ENCODE peak calls at places on chromosomes 7 and 10, in five cellular contexts. One of them, this sample, is unnamed. For H3K27me3, the result is how much of the 10 kb centered on the place peaks cover.

GRCh38 chr10:16915308-16915707 is 98.1 kb upstream of the RSU1 start:
- DNase-seq in neural progenitor cell: peak
- DNase-seq in GM23338: peak
- DNase-seq in astrocyte: no peak
- DNase-seq in DND-41: no peak
- DNase-seq in this sample: no peak

GRCh38 chr10:33653584-33654367 is 319.3 kb upstream of the NRP1 start:
- DNase-seq in neural progenitor cell: no peak
- DNase-seq in DND-41: no peak
- DNase-seq in GM23338: no peak
- DNase-seq in astrocyte: peak
- DNase-seq in this sample: peak

GRCh38 chr10:89427629-89428028 is 13.3 kb downstream of the IFIT5 start:
- DNase-seq in GM23338: no peak
- DNase-seq in neural progenitor cell: no peak
- DNase-seq in astrocyte: peak
- DNase-seq in DND-41: no peak
- DNase-seq in this sample: peak

GRCh38 chr10:92087750-92088395 is 164.3 kb downstream of the BTAF1 start:
- DNase-seq in DND-41: peak
- DNase-seq in neural progenitor cell: peak
- DNase-seq in astrocyte: peak
- DNase-seq in GM23338: peak
- DNase-seq in this sample: peak

GRCh38 chr10:104472957-104473745 is 119.5 kb downstream of the CFAP58 start:
- DNase-seq in neural progenitor cell: no peak
- DNase-seq in DND-41: no peak
- DNase-seq in GM23338: no peak
- DNase-seq in astrocyte: peak
- DNase-seq in this sample: no peak

GRCh38 chr10:58698777-58699356 is 186.2 kb downstream of the BICC1 start:
- DNase-seq in astrocyte: no peak
- DNase-seq in GM23338: no peak
- DNase-seq in neural progenitor cell: peak
- DNase-seq in DND-41: no peak
- DNase-seq in this sample: no peak

GRCh38 chr7:1964556-1964912 is 268.2 kb downstream of the MAD1L1 start:
- DNase-seq in neural progenitor cell: no peak
- DNase-seq in astrocyte: no peak
- DNase-seq in GM23338: no peak
- DNase-seq in DND-41: no peak
- DNase-seq in this sample: no peak

GRCh38 chr10:126387041-126387908 is 1.0 kb downstream of the ADAM12 start:
- DNase-seq in neural progenitor cell: peak
- DNase-seq in DND-41: no peak
- DNase-seq in GM23338: peak
- DNase-seq in astrocyte: peak
- DNase-seq in this sample: peak

GRCh38 chr7:41051525-41051924 is 651.4 kb downstream of the INHBA start:
- DNase-seq in DND-41: no peak
- DNase-seq in GM23338: no peak
- DNase-seq in astrocyte: peak
- DNase-seq in neural progenitor cell: peak
- DNase-seq in this sample: no peak

GRCh38 chr10:125231116-125231812 is 70.9 kb upstream of the CTBP2 start:
- DNase-seq in GM23338: peak
- DNase-seq in neural progenitor cell: no peak
- DNase-seq in DND-41: no peak
- DNase-seq in astrocyte: peak
- DNase-seq in this sample: peak

GRCh38 chr10:32112055-32112454 is 55.8 kb upstream of the KIF5B start:
- DNase-seq in GM23338: no peak
- DNase-seq in neural progenitor cell: no peak
- DNase-seq in DND-41: no peak
- DNase-seq in astrocyte: peak
- DNase-seq in this sample: peak

GRCh38 chr7:75617634-75618234 is 121.0 kb downstream of the HIP1 start:
- DNase-seq in astrocyte: no peak
- DNase-seq in GM23338: no peak
- DNase-seq in neural progenitor cell: no peak
- DNase-seq in DND-41: peak
- DNase-seq in this sample: peak

GRCh38 chr10:93742633-93743349 is 14.9 kb upstream of the LGI1 start:
- DNase-seq in astrocyte: no peak
- DNase-seq in DND-41: no peak
- DNase-seq in neural progenitor cell: no peak
- DNase-seq in GM23338: no peak
- DNase-seq in this sample: no peak

GRCh38 chr7:135211179-135211945 is at the start of gene WDR91:
- DNase-seq in neural progenitor cell: peak
- DNase-seq in DND-41: peak
- DNase-seq in astrocyte: peak
- DNase-seq in GM23338: peak
- DNase-seq in this sample: peak

GRCh38 chr10:125231813-125232475 is 71.6 kb upstream of the CTBP2 start:
- DNase-seq in astrocyte: no peak
- DNase-seq in DND-41: no peak
- DNase-seq in neural progenitor cell: no peak
- DNase-seq in GM23338: no peak
- DNase-seq in this sample: no peak

GRCh38 chr10:102714621-102715455 is at the start of gene SFXN2:
- DNase-seq in astrocyte: no peak
- DNase-seq in DND-41: peak
- DNase-seq in neural progenitor cell: peak
- DNase-seq in GM23338: peak
- DNase-seq in this sample: no peak

GRCh38 chr7:5417106-5418071 is 6.2 kb downstream of the TNRC18 start:
- DNase-seq in astrocyte: no peak
- DNase-seq in GM23338: peak
- DNase-seq in DND-41: no peak
- DNase-seq in neural progenitor cell: peak
- DNase-seq in this sample: peak

GRCh38 chr10:70586348-70586930 is 16.1 kb downstream of the PRF1 start:
- DNase-seq in DND-41: no peak
- DNase-seq in neural progenitor cell: no peak
- DNase-seq in GM23338: no peak
- DNase-seq in astrocyte: no peak
- DNase-seq in this sample: no peak

GRCh38 chr7:136874393-136875032 is 6.1 kb downstream of the CHRM2 start:
- DNase-seq in GM23338: peak
- DNase-seq in neural progenitor cell: peak
- DNase-seq in astrocyte: peak
- DNase-seq in DND-41: no peak
- DNase-seq in this sample: no peak

GRCh38 chr7:136869006-136869961 is 832 bp downstream of the CHRM2 start:
- DNase-seq in neural progenitor cell: peak
- DNase-seq in astrocyte: peak
- DNase-seq in DND-41: no peak
- DNase-seq in GM23338: peak
- DNase-seq in this sample: peak

GRCh38 chr7:136869991-136870798 is 1.7 kb downstream of the CHRM2 start:
- DNase-seq in DND-41: no peak
- DNase-seq in neural progenitor cell: peak
- DNase-seq in GM23338: peak
- DNase-seq in astrocyte: peak
- DNase-seq in this sample: peak

GRCh38 chr7:136868496-136869005 is at the start of gene CHRM2:
- DNase-seq in DND-41: no peak
- DNase-seq in astrocyte: peak
- DNase-seq in neural progenitor cell: peak
- DNase-seq in GM23338: peak
- DNase-seq in this sample: peak

DNA sequence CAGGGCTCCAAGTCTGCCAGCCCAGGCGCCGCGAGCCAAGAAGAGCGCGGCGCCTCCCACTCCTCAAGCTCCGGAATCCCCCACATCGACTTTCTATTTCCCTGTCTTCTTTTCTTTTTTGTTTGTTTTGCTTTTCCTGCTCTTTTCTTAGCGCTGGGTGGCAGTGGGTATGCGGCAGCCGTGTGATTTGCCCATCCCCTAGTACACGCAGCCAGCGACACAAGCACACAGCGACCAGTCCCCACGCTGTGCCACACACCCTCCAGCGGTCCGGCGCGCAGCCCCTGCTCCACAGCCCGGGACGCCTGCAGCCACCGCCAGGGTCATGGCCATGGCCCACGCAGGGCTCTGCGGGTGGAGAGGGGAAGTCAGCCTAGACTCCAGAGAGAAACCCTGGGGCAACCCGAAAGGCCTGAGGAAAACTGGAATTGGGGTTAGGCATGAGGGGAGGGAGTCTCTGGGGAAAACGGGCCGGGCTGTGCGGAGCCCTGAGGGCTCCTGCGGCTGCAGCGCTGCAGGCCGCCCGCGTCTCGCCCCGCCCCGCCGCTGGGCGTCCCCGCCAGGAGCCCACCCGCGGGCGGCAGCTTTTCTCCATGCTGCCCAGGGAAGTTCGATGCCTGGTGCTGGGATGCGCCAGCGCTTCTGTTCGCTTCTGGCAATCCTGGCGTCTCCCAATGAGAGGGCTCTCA is 2.5 kb downstream of the CHRM2 start:
- DNase-seq in GM23338: peak
- DNase-seq in neural progenitor cell: peak
- DNase-seq in DND-41: no peak
- DNase-seq in astrocyte: peak
- DNase-seq in this sample: peak
- H3K27me3 ChIP-seq in GM23338: half or more
- H3K27me3 ChIP-seq in neural progenitor cell: half or more
- H3K27me3 ChIP-seq in DND-41: under half
- H3K27me3 ChIP-seq in astrocyte: under half
- H3K27me3 ChIP-seq in this sample: half or more

GRCh38 chr7:116953727-116954442 is 584 bp downstream of the ST7 start:
- DNase-seq in GM23338: peak
- DNase-seq in DND-41: no peak
- DNase-seq in astrocyte: peak
- DNase-seq in neural progenitor cell: peak
- DNase-seq in this sample: peak
- H2AFZ ChIP-seq in GM23338: peak
- H2AFZ ChIP-seq in DND-41: no peak
- H2AFZ ChIP-seq in astrocyte: peak
- H2AFZ ChIP-seq in neural progenitor cell: peak
- H2AFZ ChIP-seq in this sample: peak

DNA sequence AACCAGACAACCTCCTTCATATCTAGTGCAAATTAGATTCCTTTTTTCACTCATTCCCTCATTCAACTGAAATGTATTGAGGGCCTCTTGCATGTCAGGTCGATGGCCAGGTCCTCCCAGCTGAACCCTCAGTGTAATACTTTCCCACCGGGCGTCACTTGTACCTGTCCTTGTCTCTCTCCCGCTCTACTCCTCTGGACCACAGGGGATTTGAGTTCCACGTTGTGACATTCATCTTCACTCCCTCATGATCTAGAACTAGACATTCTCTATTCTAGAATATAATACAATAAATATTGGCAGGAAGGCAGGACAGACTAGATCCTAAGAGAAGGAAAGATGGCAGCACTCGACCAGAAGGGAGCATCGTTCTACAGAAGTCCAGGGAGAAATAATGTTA is 83.9 kb downstream of the WNT2 start:
- DNase-seq in astrocyte: no peak
- DNase-seq in neural progenitor cell: no peak
- DNase-seq in GM23338: no peak
- DNase-seq in DND-41: no peak
- DNase-seq in this sample: no peak
- H3K27me3 ChIP-seq in astrocyte: under half
- H3K27me3 ChIP-seq in neural progenitor cell: under half
- H3K27me3 ChIP-seq in GM23338: under half
- H3K27me3 ChIP-seq in DND-41: under half
- H3K27me3 ChIP-seq in this sample: under half

DNA sequence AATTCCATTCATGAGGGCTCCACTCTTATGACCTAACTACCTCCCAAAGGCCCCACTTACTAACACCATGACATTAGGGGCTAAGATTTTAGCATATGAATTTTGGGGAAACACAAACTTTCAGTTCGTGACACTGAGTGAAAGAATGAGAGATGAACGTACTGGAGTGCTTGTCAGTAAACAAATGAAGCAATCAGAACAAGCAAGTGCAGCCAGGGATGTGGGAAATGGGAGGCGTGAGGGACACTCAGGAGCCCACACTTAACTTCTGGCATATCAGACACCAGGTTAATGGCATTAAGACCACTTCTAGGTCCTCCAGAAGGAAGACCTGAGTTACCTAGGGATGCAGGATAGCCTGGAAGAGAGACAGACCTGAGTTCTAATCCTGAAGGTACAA is 2.3 kb upstream of the MDFIC start:
- DNase-seq in DND-41: no peak
- DNase-seq in astrocyte: no peak
- DNase-seq in neural progenitor cell: no peak
- DNase-seq in GM23338: no peak
- DNase-seq in this sample: no peak
- H2AFZ ChIP-seq in DND-41: no peak
- H2AFZ ChIP-seq in astrocyte: no peak
- H2AFZ ChIP-seq in neural progenitor cell: no peak
- H2AFZ ChIP-seq in GM23338: no peak
- H2AFZ ChIP-seq in this sample: no peak

This sample was measured in osteoblast.